ENCODE peak calls at places on chromosomes 11 and 22, in ten cellular contexts. Y is HT1080; J is GM12891; X is astrocyte of the spinal cord; G is H9; Q is colonic mucosa; M is GM23248; I is fibroblast of mammary gland; C is naive thymus-derived CD4-positive, alpha-beta T cell; L is activated T-helper 1 cell treated with anti-CD3 and anti-CD28 coated beads, Interleukin-12 subunit alpha, Interleukin-12 subunit beta, Interleukin-2, Interleukin-4 antibody, amounts not matched to agents 30 ng/mL and 10 ng/mL and 1 ng/mL, durations not matched to agents 14 hours and 24 hours and 36 hours. O is an unnamed sample.

GRCh38 chr11:32259641-32260081 is 168.8 kb downstream of the RCN1 start:
- DNase-seq in Y (peak), J (peak), X (peak), G (no peak), Q (no peak), M (peak), I (peak), C (no peak), L (no peak), O (no peak)

GRCh38 chr11:17979770-17980371 is 33.0 kb downstream of the SERGEF start:
- DNase-seq in Y (peak), J (peak), X (no peak), G (peak), Q (peak), M (peak), I (peak), C (peak), L (peak), O (no peak)

GRCh38 chr11:34449013-34449412 is 10.3 kb downstream of the CAT start:
- DNase-seq in Y (peak), J (no peak), X (peak), G (no peak), Q (no peak), M (no peak), I (no peak), C (no peak), L (no peak), O (no peak)

GRCh38 chr11:70568504-70569172 is 170.3 kb downstream of the CTTN start:
- DNase-seq in Y (peak), J (no peak), X (peak), G (peak), Q (peak), M (peak), I (peak), C (no peak), L (no peak), O (no peak)

GRCh38 chr22:42918500-42918899 is 61.4 kb upstream of the ARFGAP3 start:
- DNase-seq in Y (no peak), J (no peak), X (no peak), G (no peak), Q (no peak), M (no peak), I (no peak), C (no peak), L (no peak), O (no peak)

GRCh38 chr11:46984987-46985386 is 48.4 kb downstream of the CSTPP1 start:
- DNase-seq in Y (no peak), J (no peak), X (no peak), G (no peak), Q (peak), M (no peak), I (peak), C (no peak), L (no peak), O (no peak)

GRCh38 chr11:15551897-15552851 is 437.5 kb downstream of the INSC start:
- DNase-seq in Y (no peak), J (no peak), X (no peak), G (peak), Q (no peak), M (no peak), I (no peak), C (no peak), L (no peak), O (no peak)

GRCh38 chr11:61512435-61512834 is 3.9 kb downstream of the LRRC10B start:
- DNase-seq in Y (no peak), J (no peak), X (no peak), G (no peak), Q (no peak), M (no peak), I (no peak), C (no peak), L (no peak), O (no peak)

GRCh38 chr11:46431211-46431610 is 39.6 kb upstream of the CHRM4 start:
- DNase-seq in Y (no peak), J (no peak), X (no peak), G (no peak), Q (no peak), M (no peak), I (no peak), C (no peak), L (no peak), O (no peak)

GRCh38 chr11:116114198-116114651 is 610.0 kb upstream of the CADM1 start:
- DNase-seq in Y (no peak), J (no peak), X (no peak), G (no peak), Q (no peak), M (no peak), I (no peak), C (no peak), L (no peak), O (peak)

GRCh38 chr11:118290923-118291322 is 13.6 kb upstream of the CD3E start:
- DNase-seq in Y (peak), J (no peak), X (no peak), G (peak), Q (peak), M (peak), I (peak), C (peak), L (peak), O (peak)

GRCh38 chr11:47986742-47987141 is 6.4 kb downstream of the PTPRJ start:
- DNase-seq in Y (peak), J (no peak), X (no peak), G (no peak), Q (no peak), M (no peak), I (no peak), C (no peak), L (no peak), O (no peak)

GRCh38 chr22:49724030-49724892 is 103.4 kb downstream of the BRD1 start:
- DNase-seq in Y (no peak), J (no peak), X (no peak), G (no peak), Q (no peak), M (no peak), I (no peak), C (peak), L (peak), O (no peak)

GRCh38 chr11:120547871-120548681 is 36.5 kb downstream of the GRIK4 start:
- DNase-seq in Y (peak), J (no peak), X (peak), G (no peak), Q (peak), M (peak), I (peak), C (no peak), L (no peak), O (peak)

GRCh38 chr11:75248924-75249256 is 8.3 kb downstream of the TPBGL start:
- DNase-seq in Y (no peak), J (no peak), X (no peak), G (no peak), Q (no peak), M (no peak), I (no peak), C (no peak), L (no peak), O (no peak)

GRCh38 chr22:46828323-46829139 is 66.1 kb downstream of the TBC1D22A start:
- DNase-seq in Y (no peak), J (no peak), X (no peak), G (no peak), Q (no peak), M (no peak), I (no peak), C (no peak), L (no peak), O (no peak)

O was measured in left lobe of liver.